ENCODE peak calls at places on chromosomes 16 and 17, in five cellular contexts. K is NCI-H748 treated with DMSO at 0.1 percent for 48 hours; M is NAMALWA; I is stimulated activated CD8-positive, alpha-beta memory T cell treated with anti-CD3 and anti-CD28 coated beads, Interleukin-7, amount 100 ng/mL, for 24 hours; Q is activated T-cell treated with anti-CD3 and anti-CD28 coated beads, Interleukin-2, amount 50 U/mL, for 72 hours. W is an unnamed sample.

GRCh38 chr17:13477180-13477611 is 124.5 kb downstream of the HS3ST3A1 start:
- DNase-seq in K (no peak), Q (no peak), M (no peak), I (no peak), W (no peak)

GRCh38 chr16:85204242-85205010 is 92.2 kb upstream of the CIBAR2 start:
- DNase-seq in M (no peak), K (no peak), Q (no peak), I (no peak), W (no peak)

GRCh38 chr17:50062323-50063243 is 6.7 kb downstream of the ITGA3 start:
- DNase-seq in I (no peak), M (no peak), Q (no peak), K (no peak), W (peak; percentile 92)

GRCh38 chr16:89584768-89585549 is 9.4 kb downstream of the CPNE7 start:
- DNase-seq in I (no peak), Q (no peak), M (no peak), K (no peak), W (no peak)

GRCh38 chr16:53898993-53899392 is 195.0 kb downstream of the FTO start:
- DNase-seq in Q (no peak), M (no peak), I (no peak), K (no peak), W (no peak)

GRCh38 chr17:44581868-44582267 is 24.6 kb downstream of the FZD2 start:
- DNase-seq in I (no peak), M (peak; percentile 60), Q (no peak), K (no peak), W (peak; percentile 67)

GRCh38 chr17:64685705-64686104 is 23.6 kb upstream of the SMURF2 start:
- DNase-seq in M (no peak), K (peak; percentile 63), Q (no peak), I (no peak), W (no peak)

GRCh38 chr16:5035909-5036227 is 2.1 kb upstream of the NAGPA start:
- DNase-seq in K (no peak), Q (no peak), M (no peak), I (no peak), W (no peak)

GRCh38 chr16:65122724-65122973 is 786 bp upstream of the CDH11 start:
- DNase-seq in I (no peak), M (no peak), Q (no peak), K (no peak), W (no peak)

GRCh38 chr16:76265434-76266045 is 11.7 kb upstream of the CNTNAP4 start:
- DNase-seq in M (peak; percentile 83), K (no peak), Q (peak; percentile 10), I (no peak), W (no peak)

GRCh38 chr16:77951788-77952187 is 70.6 kb upstream of the CLEC3A start:
- DNase-seq in I (no peak), Q (no peak), M (peak; percentile 57), K (peak; percentile 53), W (no peak)

GRCh38 chr17:27206447-27206846 is 87.5 kb upstream of the WSB1 start:
- DNase-seq in K (no peak), I (no peak), Q (peak; percentile 16), M (peak; percentile 49), W (no peak)

GRCh38 chr17:77507116-77507885 is 366.5 kb downstream of the SEC14L1 start:
- DNase-seq in M (no peak), I (no peak), K (no peak), Q (no peak), W (peak; percentile 22)

GRCh38 chr17:3963214-3964201 is 729 bp downstream of the ATP2A3 start:
- DNase-seq in M (peak; percentile 80), K (no peak), I (no peak), Q (peak; percentile 68), W (no peak)

GRCh38 chr16:11700264-11701029 is 32.2 kb downstream of the SNN start:
- DNase-seq in Q (no peak), M (no peak), K (no peak), I (no peak), W (no peak)

GRCh38 chr17:39144414-39144813 is 7.0 kb downstream of the PLXDC1 start:
- DNase-seq in M (no peak), K (no peak), Q (no peak), I (no peak), W (peak; percentile 92)

GRCh38 chr17:7435676-7436555 is 681 bp downstream of the TMEM102 start:
- DNase-seq in I (no peak), M (no peak), Q (peak; percentile 76), K (peak; percentile 50), W (peak; percentile 67)

GRCh38 chr17:36085710-36086268 is 4.2 kb downstream of the CCL3 start:
- DNase-seq in Q (no peak), M (no peak), K (no peak), I (no peak), W (no peak)

GRCh38 chr16:13359835-13360234 is 458.4 kb downstream of the SHISA9 start:
- DNase-seq in I (no peak), K (no peak), Q (no peak), M (no peak), W (no peak)

GRCh38 chr17:50129946-50130777 is at the start of gene SAMD14:
- DNase-seq in M (no peak), I (no peak), Q (peak; percentile 56), K (no peak), W (no peak)

GRCh38 chr17:17711708-17712141 is 30.5 kb downstream of the RAI1 start:
- DNase-seq in M (no peak), I (no peak), Q (no peak), K (no peak), W (no peak)

GRCh38 chr16:28985611-28986041 is 774 bp downstream of the LAT start:
- DNase-seq in M (no peak), K (no peak), I (no peak), Q (peak; percentile 39), W (no peak)

GRCh38 chr16:88634994-88635670 is 3.2 kb upstream of the IL17C start:
- DNase-seq in K (no peak), M (peak; percentile 62), I (no peak), Q (no peak), W (no peak)

GRCh38 chr16:59478806-59479205 is 744.7 kb upstream of the GOT2 start:
- DNase-seq in Q (no peak), I (no peak), M (no peak), K (no peak), W (no peak)

GRCh38 chr16:19885456-19886060 is 910 bp upstream of the GPRC5B start:
- DNase-seq in Q (peak; percentile 9), K (no peak), I (no peak), M (no peak), W (no peak)

GRCh38 chr17:31595076-31595475 is 203.6 kb downstream of the RAB11FIP4 start:
- DNase-seq in M (no peak), Q (no peak), K (no peak), I (no peak), W (no peak)

GRCh38 chr17:42387221-42387657 is 1.0 kb downstream of the STAT3 start:
- DNase-seq in I (no peak), M (peak; percentile 39), K (peak; percentile 44), Q (no peak), W (no peak)

GRCh38 chr16:35298460-35299243 is 1839.2 kb downstream of the TP53TG3F start:
- DNase-seq in K (no peak), M (no peak), I (no peak), Q (no peak), W (no peak)

GRCh38 chr17:77204531-77204930 is 63.8 kb downstream of the SEC14L1 start:
- DNase-seq in I (no peak), Q (no peak), K (no peak), M (no peak), W (no peak)

GRCh38 chr17:376936-377863 is 24.6 kb upstream of the RPH3AL start:
- DNase-seq in I (no peak), K (no peak), Q (no peak), M (no peak), W (no peak)

GRCh38 chr16:64196444-64196843 is 925.4 kb downstream of the CDH11 start:
- DNase-seq in Q (no peak), K (no peak), I (no peak), M (no peak), W (no peak)

GRCh38 chr17:57999496-58000017 is 7.5 kb downstream of the SRSF1 start:
- DNase-seq in I (no peak), Q (peak; percentile 20), K (peak; percentile 68), M (peak; percentile 90), W (no peak)

GRCh38 chr16:86631441-86631840 is 53.1 kb downstream of the FOXL1 start:
- DNase-seq in K (no peak), M (no peak), Q (no peak), I (no peak), W (peak; percentile 36)

GRCh38 chr16:51508813-51509212 is 357.7 kb upstream of the SALL1 start:
- DNase-seq in M (no peak), Q (no peak), I (no peak), K (no peak), W (no peak)

GRCh38 chr17:57484081-57484666 is 227.9 kb downstream of the MSI2 start:
- DNase-seq in Q (no peak), I (no peak), K (no peak), M (no peak), W (peak; percentile 7)

GRCh38 chr16:85781685-85782370 is 17.5 kb downstream of the EMC8 start:
- DNase-seq in Q (no peak), M (no peak), K (no peak), I (no peak), W (peak; percentile 65)

GRCh38 chr16:23355106-23355670 is 53.1 kb downstream of the SCNN1B start:
- DNase-seq in Q (no peak), I (no peak), M (no peak), K (no peak), W (peak; percentile 59)

GRCh38 chr16:66387817-66388332 is 21.4 kb downstream of the CDH5 start:
- DNase-seq in I (no peak), K (no peak), Q (no peak), M (no peak), W (no peak)

GRCh38 chr16:1932050-1933028 is 10.7 kb downstream of the MSRB1 start:
- DNase-seq in Q (no peak), M (no peak), K (no peak), I (no peak), W (peak; percentile 67)

W was measured in aorta.